ENCODE peak calls at places on chromosomes 1 and 21, in eight cellular contexts. R, T, O, K, G, A, Y and B are unnamed samples.

GRCh38 chr21:27475363-27475955 is 508.6 kb upstream of the ADAMTS5 start:
- DNase-seq in G (no peak), Y (no peak), R (no peak), A (no peak), O (no peak), T (no peak), K (no peak), B (no peak)

GRCh38 chr1:15965228-15965767 is 10.6 kb downstream of the ZBTB17 start:
- DNase-seq in R (no peak), A (no peak), K (no peak), T (peak; percentile 79), O (no peak), G (no peak), Y (peak; percentile 32), B (no peak)

GRCh38 chr1:6473974-6474814 is 8.2 kb upstream of the TNFRSF25 start:
- DNase-seq in G (no peak), K (no peak), A (no peak), T (no peak), O (no peak), Y (no peak), R (peak; percentile 59), B (no peak)

GRCh38 chr1:96641292-96641691 is 80.3 kb upstream of the PTBP2 start:
- DNase-seq in Y (peak; percentile 6), K (no peak), O (no peak), G (no peak), A (no peak), T (no peak), R (no peak), B (no peak)

GRCh38 chr21:38621132-38621531 is 122.9 kb upstream of the ERG start:
- DNase-seq in A (no peak), R (no peak), K (no peak), G (no peak), O (no peak), T (no peak), Y (no peak), B (no peak)

GRCh38 chr1:84888753-84889152 is 4.3 kb downstream of the LPAR3 start:
- DNase-seq in R (peak; percentile 26), Y (no peak), K (no peak), G (no peak), A (no peak), O (no peak), T (no peak), B (no peak)

GRCh38 chr1:156777573-156777972 is 10.2 kb downstream of the PRCC start:
- DNase-seq in A (no peak), O (no peak), Y (no peak), T (no peak), G (no peak), R (no peak), K (no peak), B (no peak)

GRCh38 chr21:45302082-45303061 is 14.7 kb upstream of the POFUT2 start:
- DNase-seq in A (no peak), R (peak; percentile 65), K (no peak), G (no peak), Y (no peak), O (peak; percentile 30), T (no peak), B (peak; percentile 90)

GRCh38 chr1:164783778-164784555 is 225.0 kb downstream of the PBX1 start:
- DNase-seq in K (no peak), A (no peak), R (no peak), Y (no peak), T (no peak), O (no peak), G (no peak), B (peak; percentile 48)
- H3K4me1 ChIP-seq in K (peaks cover 68% of the 10 kb centered on the region), A (peaks cover 5% of the 10 kb centered on the region), R (peaks cover 15% of the 10 kb centered on the region), Y (peaks cover 27% of the 10 kb centered on the region), T (peaks cover 63% of the 10 kb centered on the region), O (no peaks in the 10 kb centered on the region), G (peaks cover 41% of the 10 kb centered on the region), B (peaks cover 32% of the 10 kb centered on the region)

DNA sequence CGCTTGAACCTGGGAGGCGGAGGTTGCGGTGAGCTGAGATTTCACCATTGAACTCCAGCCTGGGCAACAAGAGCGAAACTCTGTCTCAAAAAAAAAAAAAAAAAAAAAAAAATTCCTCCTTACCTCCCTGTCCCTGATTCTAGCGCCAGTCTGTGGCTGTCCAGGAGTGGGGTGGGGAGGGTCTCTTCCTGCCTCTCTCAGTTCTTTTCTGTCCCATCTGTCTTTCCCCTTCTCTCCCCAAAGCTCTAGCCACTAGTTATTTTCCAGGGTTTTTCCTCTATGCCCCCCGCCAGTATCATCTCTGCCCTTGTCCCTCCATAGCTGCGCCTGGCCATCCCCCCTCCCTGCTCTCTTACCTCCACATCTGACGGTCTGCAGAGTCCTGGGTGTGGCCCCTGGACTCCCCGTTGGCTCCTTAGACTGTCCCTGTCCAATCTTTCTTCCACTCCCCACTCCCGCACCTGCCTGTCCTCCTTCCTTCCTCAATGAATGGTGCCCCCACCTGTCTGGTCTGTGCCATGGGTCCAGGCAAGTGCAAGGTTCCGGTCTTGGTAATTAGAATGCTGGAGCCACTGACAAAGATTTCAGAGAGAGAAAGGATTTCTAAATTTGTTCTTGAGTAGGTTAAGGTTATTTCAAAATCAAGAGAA is 1.6 kb upstream of the TMEM63A start:
- DNase-seq in O (no peak), G (no peak), R (peak; percentile 57), A (no peak), Y (no peak), T (no peak), K (no peak), B (no peak)
- H3K4me1 ChIP-seq in O (peaks cover 26% of the 10 kb centered on the region), G (peaks cover 36% of the 10 kb centered on the region), R (peaks cover 27% of the 10 kb centered on the region), A (peaks cover 21% of the 10 kb centered on the region), Y (peaks cover 24% of the 10 kb centered on the region), T (peaks cover 38% of the 10 kb centered on the region), K (peaks cover 33% of the 10 kb centered on the region), B (peaks cover 19% of the 10 kb centered on the region)

DNA sequence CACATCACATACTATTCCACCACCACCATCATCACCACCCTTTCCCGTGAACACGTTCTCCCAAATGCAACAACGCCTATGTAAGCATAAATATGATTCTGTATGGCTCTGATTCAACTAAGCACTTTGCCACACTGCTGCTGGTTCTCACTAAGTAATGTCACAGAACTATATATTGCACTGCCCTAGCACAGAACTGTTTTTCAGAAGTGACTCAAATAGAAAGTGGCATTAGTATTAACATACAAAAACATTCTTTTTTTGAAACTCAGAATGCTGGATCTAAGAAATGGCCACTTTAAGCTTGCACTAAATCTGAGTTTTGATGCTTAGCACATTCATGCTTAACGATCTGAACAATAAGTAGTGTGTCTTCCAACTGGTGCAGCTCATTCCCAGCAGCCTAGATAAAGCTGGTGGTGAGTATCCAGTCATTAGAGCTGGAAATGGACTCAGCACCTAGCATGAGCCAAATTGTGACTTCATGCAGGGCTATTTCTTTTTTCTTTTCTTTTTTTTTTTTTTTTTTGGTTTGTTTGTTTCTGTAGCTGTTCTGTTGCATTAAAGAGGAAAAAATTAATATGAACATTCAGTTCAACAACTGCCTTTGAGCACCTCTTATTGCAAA is 46.2 kb upstream of the ZC3H11B start:
- DNase-seq in A (no peak), T (no peak), K (no peak), Y (no peak), R (no peak), G (no peak), O (no peak), B (no peak)
- H3K4me1 ChIP-seq in A (no peaks in the 10 kb centered on the region), T (peaks cover 18% of the 10 kb centered on the region), K (peaks cover 17% of the 10 kb centered on the region), Y (no peaks in the 10 kb centered on the region), R (no peaks in the 10 kb centered on the region), G (no peaks in the 10 kb centered on the region), O (no peaks in the 10 kb centered on the region), B (peaks cover 3% of the 10 kb centered on the region)

GRCh38 chr1:199854681-199855321 is 172.7 kb upstream of the NR5A2 start:
- DNase-seq in Y (no peak), R (no peak), O (no peak), A (no peak), K (no peak), T (no peak), G (no peak), B (no peak)

GRCh38 chr1:199857103-199857502 is 170.4 kb upstream of the NR5A2 start:
- DNase-seq in Y (no peak), O (no peak), A (no peak), K (no peak), G (no peak), T (no peak), R (no peak), B (no peak)

GRCh38 chr1:199857516-199857915 is 170.0 kb upstream of the NR5A2 start:
- DNase-seq in K (no peak), G (no peak), O (no peak), R (no peak), A (no peak), T (no peak), Y (no peak), B (no peak)

GRCh38 chr1:199855580-199855979 is 171.9 kb upstream of the NR5A2 start:
- DNase-seq in O (no peak), K (no peak), R (no peak), T (no peak), A (no peak), Y (peak; percentile 80), G (no peak), B (no peak)

GRCh38 chr1:199856381-199856780 is 171.1 kb upstream of the NR5A2 start:
- DNase-seq in R (no peak), K (no peak), T (no peak), A (no peak), O (no peak), Y (no peak), G (no peak), B (no peak)
- H3K4me1 ChIP-seq in R (no peaks in the 10 kb centered on the region), K (no peaks in the 10 kb centered on the region), T (no peaks in the 10 kb centered on the region), A (peaks cover 3% of the 10 kb centered on the region), O (no peaks in the 10 kb centered on the region), Y (peaks cover 45% of the 10 kb centered on the region), G (no peaks in the 10 kb centered on the region), B (no peaks in the 10 kb centered on the region)

GRCh38 chr21:31278511-31279155 is 65.4 kb downstream of the TIAM1 start:
- DNase-seq in G (no peak), T (no peak), R (no peak), K (no peak), O (no peak), A (no peak), Y (no peak), B (no peak)

GRCh38 chr21:31276663-31277062 is 67.4 kb downstream of the TIAM1 start:
- DNase-seq in R (no peak), A (no peak), T (no peak), G (no peak), O (no peak), Y (no peak), K (no peak), B (no peak)

GRCh38 chr21:31268090-31268489 is 76.0 kb downstream of the TIAM1 start:
- DNase-seq in Y (no peak), T (no peak), K (no peak), O (no peak), R (no peak), G (no peak), A (no peak), B (no peak)

GRCh38 chr21:31267644-31268043 is 76.4 kb downstream of the TIAM1 start:
- DNase-seq in A (no peak), T (no peak), K (no peak), R (no peak), O (no peak), G (no peak), Y (no peak), B (no peak)

GRCh38 chr21:31273278-31273677 is 70.8 kb downstream of the TIAM1 start:
- DNase-seq in G (no peak), T (no peak), K (no peak), O (no peak), A (no peak), R (no peak), Y (peak; percentile 27), B (no peak)
- H3K4me1 ChIP-seq in G (no peaks in the 10 kb centered on the region), T (no peaks in the 10 kb centered on the region), K (no peaks in the 10 kb centered on the region), O (peaks cover 3% of the 10 kb centered on the region), A (no peaks in the 10 kb centered on the region), R (no peaks in the 10 kb centered on the region), Y (peaks cover 8% of the 10 kb centered on the region), B (no peaks in the 10 kb centered on the region)

DNA sequence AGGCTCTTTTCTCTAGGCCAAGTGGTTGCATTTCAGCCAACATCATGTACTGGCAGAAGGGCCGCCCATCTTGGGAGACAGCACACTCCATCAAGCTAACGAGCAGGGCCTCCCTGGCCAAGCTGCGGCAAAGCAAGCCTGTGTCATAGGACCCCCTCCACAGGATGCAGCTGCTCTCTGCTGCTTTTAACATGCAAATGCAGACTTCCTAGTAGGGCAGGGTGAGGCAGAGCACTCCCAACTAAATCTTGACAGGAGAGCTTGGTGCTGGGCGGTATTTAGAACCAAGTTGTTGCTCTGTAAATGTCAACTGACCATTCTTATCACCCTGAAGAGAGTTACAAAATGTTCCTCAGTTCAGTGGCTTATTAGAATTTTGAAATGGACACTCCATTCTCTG is 22.5 kb upstream of the PEX19 start:
- DNase-seq in O (no peak), Y (no peak), G (peak; percentile 64), A (peak; percentile 89), T (no peak), K (no peak), R (no peak), B (no peak)
- H3K4me1 ChIP-seq in O (no peaks in the 10 kb centered on the region), Y (no peaks in the 10 kb centered on the region), G (no peaks in the 10 kb centered on the region), A (peaks cover 9% of the 10 kb centered on the region), T (no peaks in the 10 kb centered on the region), K (no peaks in the 10 kb centered on the region), R (no peaks in the 10 kb centered on the region), B (peaks cover 2% of the 10 kb centered on the region)